ENCODE peak calls at places on chromosome 16, in seven cellular contexts. One of them, this sample, is unnamed.

GRCh38 chr16:88442811-88443576 is 10.1 kb upstream of the ZFPM1 start:
- DNase-seq in left lung: peak; percentile 94
- DNase-seq in anterior cingulate cortex: peak; percentile 43
- DNase-seq in Right ventricle myocardium superior: peak; percentile 82
- DNase-seq in left ventricle myocardium superior: peak; percentile 88
- DNase-seq in NCI-H1105 treated with DMSO at 0.1 percent for 48 hours: peak; percentile 53
- DNase-seq in upper lobe of right lung: peak; percentile 89
- DNase-seq in this sample: peak; percentile 77

GRCh38 chr16:15948532-15949209 is 745 bp upstream of the ABCC1 start:
- DNase-seq in Right ventricle myocardium superior: no peak
- DNase-seq in anterior cingulate cortex: no peak
- DNase-seq in left ventricle myocardium superior: no peak
- DNase-seq in left lung: no peak
- DNase-seq in upper lobe of right lung: peak; percentile 59
- DNase-seq in NCI-H1105 treated with DMSO at 0.1 percent for 48 hours: no peak
- DNase-seq in this sample: no peak

GRCh38 chr16:68361485-68361884 is 50.7 kb downstream of the PRMT7 start:
- DNase-seq in left lung: peak; percentile 70
- DNase-seq in NCI-H1105 treated with DMSO at 0.1 percent for 48 hours: no peak
- DNase-seq in upper lobe of right lung: no peak
- DNase-seq in Right ventricle myocardium superior: no peak
- DNase-seq in anterior cingulate cortex: no peak
- DNase-seq in left ventricle myocardium superior: peak; percentile 19
- DNase-seq in this sample: no peak

GRCh38 chr16:9957002-9957401 is 225.2 kb downstream of the GRIN2A start:
- DNase-seq in left lung: no peak
- DNase-seq in anterior cingulate cortex: no peak
- DNase-seq in Right ventricle myocardium superior: no peak
- DNase-seq in NCI-H1105 treated with DMSO at 0.1 percent for 48 hours: no peak
- DNase-seq in upper lobe of right lung: no peak
- DNase-seq in left ventricle myocardium superior: no peak
- DNase-seq in this sample: no peak

GRCh38 chr16:23496826-23497542 is 13.3 kb downstream of the GGA2 start:
- DNase-seq in upper lobe of right lung: peak; percentile 69
- DNase-seq in anterior cingulate cortex: no peak
- DNase-seq in left lung: no peak
- DNase-seq in Right ventricle myocardium superior: no peak
- DNase-seq in NCI-H1105 treated with DMSO at 0.1 percent for 48 hours: no peak
- DNase-seq in left ventricle myocardium superior: no peak
- DNase-seq in this sample: no peak

GRCh38 chr16:22813946-22814325 is at the start of gene HS3ST2:
- DNase-seq in left ventricle myocardium superior: peak; percentile 60
- DNase-seq in anterior cingulate cortex: peak; percentile 3
- DNase-seq in left lung: peak; percentile 65
- DNase-seq in NCI-H1105 treated with DMSO at 0.1 percent for 48 hours: peak; percentile 48
- DNase-seq in upper lobe of right lung: peak; percentile 71
- DNase-seq in Right ventricle myocardium superior: peak; percentile 52
- DNase-seq in this sample: no peak

GRCh38 chr16:54208262-54208661 is 78.3 kb downstream of the IRX3 start:
- DNase-seq in anterior cingulate cortex: no peak
- DNase-seq in left ventricle myocardium superior: no peak
- DNase-seq in NCI-H1105 treated with DMSO at 0.1 percent for 48 hours: no peak
- DNase-seq in left lung: no peak
- DNase-seq in upper lobe of right lung: no peak
- DNase-seq in Right ventricle myocardium superior: no peak
- DNase-seq in this sample: no peak

GRCh38 chr16:29237971-29238370 is 168.5 kb downstream of the NPIPB11 start:
- DNase-seq in upper lobe of right lung: peak; percentile 5
- DNase-seq in anterior cingulate cortex: no peak
- DNase-seq in NCI-H1105 treated with DMSO at 0.1 percent for 48 hours: no peak
- DNase-seq in left lung: no peak
- DNase-seq in left ventricle myocardium superior: no peak
- DNase-seq in Right ventricle myocardium superior: no peak
- DNase-seq in this sample: no peak

GRCh38 chr16:4640572-4641305 is 16.1 kb downstream of the MGRN1 start:
- DNase-seq in anterior cingulate cortex: no peak
- DNase-seq in Right ventricle myocardium superior: no peak
- DNase-seq in NCI-H1105 treated with DMSO at 0.1 percent for 48 hours: no peak
- DNase-seq in left lung: no peak
- DNase-seq in upper lobe of right lung: no peak
- DNase-seq in left ventricle myocardium superior: no peak
- DNase-seq in this sample: no peak

GRCh38 chr16:50154369-50154947 is 1.4 kb downstream of the TENT4B start:
- DNase-seq in Right ventricle myocardium superior: no peak
- DNase-seq in NCI-H1105 treated with DMSO at 0.1 percent for 48 hours: no peak
- DNase-seq in upper lobe of right lung: no peak
- DNase-seq in anterior cingulate cortex: no peak
- DNase-seq in left ventricle myocardium superior: no peak
- DNase-seq in left lung: no peak
- DNase-seq in this sample: peak; percentile 11

GRCh38 chr16:89277049-89277448 is 59.5 kb downstream of the ZNF778 start:
- DNase-seq in NCI-H1105 treated with DMSO at 0.1 percent for 48 hours: no peak
- DNase-seq in Right ventricle myocardium superior: no peak
- DNase-seq in anterior cingulate cortex: no peak
- DNase-seq in left ventricle myocardium superior: peak; percentile 24
- DNase-seq in left lung: peak; percentile 74
- DNase-seq in upper lobe of right lung: no peak
- DNase-seq in this sample: no peak

GRCh38 chr16:12162586-12162985 is 186.1 kb downstream of the SNX29 start:
- DNase-seq in upper lobe of right lung: no peak
- DNase-seq in NCI-H1105 treated with DMSO at 0.1 percent for 48 hours: no peak
- DNase-seq in anterior cingulate cortex: no peak
- DNase-seq in left ventricle myocardium superior: no peak
- DNase-seq in Right ventricle myocardium superior: no peak
- DNase-seq in left lung: no peak
- DNase-seq in this sample: no peak

GRCh38 chr16:89200850-89201466 is 621 bp upstream of the SLC22A31 start:
- DNase-seq in left ventricle myocardium superior: no peak
- DNase-seq in anterior cingulate cortex: no peak
- DNase-seq in Right ventricle myocardium superior: peak; percentile 40
- DNase-seq in upper lobe of right lung: peak; percentile 69
- DNase-seq in NCI-H1105 treated with DMSO at 0.1 percent for 48 hours: no peak
- DNase-seq in left lung: peak; percentile 80
- DNase-seq in this sample: no peak

GRCh38 chr16:57167951-57168350 is 17.9 kb downstream of the PSME3IP1 start:
- DNase-seq in left ventricle myocardium superior: no peak
- DNase-seq in Right ventricle myocardium superior: no peak
- DNase-seq in upper lobe of right lung: no peak
- DNase-seq in left lung: no peak
- DNase-seq in NCI-H1105 treated with DMSO at 0.1 percent for 48 hours: peak; percentile 21
- DNase-seq in anterior cingulate cortex: no peak
- DNase-seq in this sample: peak; percentile 89

GRCh38 chr16:64397945-64398508 is 723.8 kb downstream of the CDH11 start:
- DNase-seq in upper lobe of right lung: no peak
- DNase-seq in NCI-H1105 treated with DMSO at 0.1 percent for 48 hours: no peak
- DNase-seq in left lung: no peak
- DNase-seq in anterior cingulate cortex: no peak
- DNase-seq in Right ventricle myocardium superior: no peak
- DNase-seq in left ventricle myocardium superior: no peak
- DNase-seq in this sample: no peak

GRCh38 chr16:57976331-57976796 is 5.4 kb upstream of the CNGB1 start:
- DNase-seq in NCI-H1105 treated with DMSO at 0.1 percent for 48 hours: no peak
- DNase-seq in left ventricle myocardium superior: peak; percentile 44
- DNase-seq in anterior cingulate cortex: peak; percentile 46
- DNase-seq in upper lobe of right lung: no peak
- DNase-seq in Right ventricle myocardium superior: no peak
- DNase-seq in left lung: peak; percentile 14
- DNase-seq in this sample: no peak

GRCh38 chr16:53089434-53090270 is 34.9 kb downstream of the CHD9 start:
- DNase-seq in NCI-H1105 treated with DMSO at 0.1 percent for 48 hours: peak; percentile 78
- DNase-seq in upper lobe of right lung: no peak
- DNase-seq in anterior cingulate cortex: peak; percentile 51
- DNase-seq in left lung: no peak
- DNase-seq in left ventricle myocardium superior: no peak
- DNase-seq in Right ventricle myocardium superior: no peak
- DNase-seq in this sample: no peak

GRCh38 chr16:1308036-1308976 is 1.1 kb upstream of the UBE2I start:
- DNase-seq in anterior cingulate cortex: no peak
- DNase-seq in Right ventricle myocardium superior: no peak
- DNase-seq in NCI-H1105 treated with DMSO at 0.1 percent for 48 hours: no peak
- DNase-seq in left lung: no peak
- DNase-seq in upper lobe of right lung: no peak
- DNase-seq in left ventricle myocardium superior: no peak
- DNase-seq in this sample: no peak

GRCh38 chr16:83744521-83744981 is 63.2 kb upstream of the HSBP1 start:
- DNase-seq in upper lobe of right lung: peak; percentile 67
- DNase-seq in NCI-H1105 treated with DMSO at 0.1 percent for 48 hours: no peak
- DNase-seq in left ventricle myocardium superior: peak; percentile 40
- DNase-seq in Right ventricle myocardium superior: peak; percentile 67
- DNase-seq in anterior cingulate cortex: no peak
- DNase-seq in left lung: peak; percentile 79
- DNase-seq in this sample: peak; percentile 86

GRCh38 chr16:79182618-79183017 is 417.9 kb downstream of the MAF start:
- DNase-seq in left lung: no peak
- DNase-seq in left ventricle myocardium superior: no peak
- DNase-seq in anterior cingulate cortex: no peak
- DNase-seq in NCI-H1105 treated with DMSO at 0.1 percent for 48 hours: no peak
- DNase-seq in upper lobe of right lung: no peak
- DNase-seq in Right ventricle myocardium superior: no peak
- DNase-seq in this sample: no peak

GRCh38 chr16:56343661-56344517 is 81.5 kb downstream of the AMFR start:
- DNase-seq in anterior cingulate cortex: no peak
- DNase-seq in upper lobe of right lung: no peak
- DNase-seq in left lung: peak; percentile 61
- DNase-seq in left ventricle myocardium superior: peak; percentile 15
- DNase-seq in NCI-H1105 treated with DMSO at 0.1 percent for 48 hours: no peak
- DNase-seq in Right ventricle myocardium superior: peak; percentile 37
- DNase-seq in this sample: peak; percentile 49

GRCh38 chr16:75066861-75067447 is 49.6 kb downstream of the LDHD start:
- DNase-seq in anterior cingulate cortex: no peak
- DNase-seq in Right ventricle myocardium superior: no peak
- DNase-seq in upper lobe of right lung: no peak
- DNase-seq in NCI-H1105 treated with DMSO at 0.1 percent for 48 hours: no peak
- DNase-seq in left ventricle myocardium superior: no peak
- DNase-seq in left lung: no peak
- DNase-seq in this sample: no peak

GRCh38 chr16:1299012-1299867 is 10.2 kb upstream of the UBE2I start:
- DNase-seq in upper lobe of right lung: no peak
- DNase-seq in anterior cingulate cortex: no peak
- DNase-seq in NCI-H1105 treated with DMSO at 0.1 percent for 48 hours: no peak
- DNase-seq in left ventricle myocardium superior: no peak
- DNase-seq in left lung: peak; percentile 76
- DNase-seq in Right ventricle myocardium superior: no peak
- DNase-seq in this sample: no peak

GRCh38 chr16:2520784-2521577 is 810 bp downstream of the AMDHD2 start:
- DNase-seq in left ventricle myocardium superior: no peak
- DNase-seq in Right ventricle myocardium superior: peak; percentile 51
- DNase-seq in anterior cingulate cortex: no peak
- DNase-seq in left lung: peak; percentile 89
- DNase-seq in NCI-H1105 treated with DMSO at 0.1 percent for 48 hours: no peak
- DNase-seq in upper lobe of right lung: peak; percentile 76
- DNase-seq in this sample: peak; percentile 64

GRCh38 chr16:17083628-17084027 is 387.1 kb downstream of the XYLT1 start:
- DNase-seq in left lung: no peak
- DNase-seq in NCI-H1105 treated with DMSO at 0.1 percent for 48 hours: no peak
- DNase-seq in left ventricle myocardium superior: no peak
- DNase-seq in upper lobe of right lung: no peak
- DNase-seq in Right ventricle myocardium superior: no peak
- DNase-seq in anterior cingulate cortex: no peak
- DNase-seq in this sample: no peak

GRCh38 chr16:57938936-57939871 is 31.7 kb downstream of the CNGB1 start:
- DNase-seq in Right ventricle myocardium superior: peak; percentile 88
- DNase-seq in left lung: no peak
- DNase-seq in upper lobe of right lung: peak; percentile 89
- DNase-seq in NCI-H1105 treated with DMSO at 0.1 percent for 48 hours: no peak
- DNase-seq in anterior cingulate cortex: no peak
- DNase-seq in left ventricle myocardium superior: peak; percentile 87
- DNase-seq in this sample: peak; percentile 62

GRCh38 chr16:57475711-57476339 is 10.5 kb downstream of the DOK4 start:
- DNase-seq in anterior cingulate cortex: no peak
- DNase-seq in left lung: peak; percentile 84
- DNase-seq in left ventricle myocardium superior: peak; percentile 55
- DNase-seq in Right ventricle myocardium superior: peak; percentile 64
- DNase-seq in NCI-H1105 treated with DMSO at 0.1 percent for 48 hours: no peak
- DNase-seq in upper lobe of right lung: peak; percentile 81
- DNase-seq in this sample: peak; percentile 90

GRCh38 chr16:10103700-10104099 is 78.5 kb downstream of the GRIN2A start:
- DNase-seq in anterior cingulate cortex: no peak
- DNase-seq in NCI-H1105 treated with DMSO at 0.1 percent for 48 hours: no peak
- DNase-seq in left ventricle myocardium superior: no peak
- DNase-seq in upper lobe of right lung: no peak
- DNase-seq in left lung: no peak
- DNase-seq in Right ventricle myocardium superior: no peak
- DNase-seq in this sample: no peak

GRCh38 chr16:7324306-7324705 is 8.3 kb upstream of the RBFOX1 start:
- DNase-seq in anterior cingulate cortex: no peak
- DNase-seq in Right ventricle myocardium superior: no peak
- DNase-seq in left lung: no peak
- DNase-seq in left ventricle myocardium superior: no peak
- DNase-seq in NCI-H1105 treated with DMSO at 0.1 percent for 48 hours: no peak
- DNase-seq in upper lobe of right lung: no peak
- DNase-seq in this sample: no peak

GRCh38 chr16:3098459-3099394 is at the start of gene ZSCAN10:
- DNase-seq in upper lobe of right lung: no peak
- DNase-seq in left ventricle myocardium superior: no peak
- DNase-seq in left lung: no peak
- DNase-seq in anterior cingulate cortex: no peak
- DNase-seq in NCI-H1105 treated with DMSO at 0.1 percent for 48 hours: no peak
- DNase-seq in Right ventricle myocardium superior: no peak
- DNase-seq in this sample: no peak

GRCh38 chr16:85350973-85351372 is 238.7 kb upstream of the CIBAR2 start:
- DNase-seq in Right ventricle myocardium superior: peak; percentile 89
- DNase-seq in NCI-H1105 treated with DMSO at 0.1 percent for 48 hours: peak; percentile 90
- DNase-seq in left lung: peak; percentile 87
- DNase-seq in upper lobe of right lung: peak; percentile 92
- DNase-seq in left ventricle myocardium superior: peak; percentile 87
- DNase-seq in anterior cingulate cortex: peak; percentile 74
- DNase-seq in this sample: no peak

GRCh38 chr16:1770328-1771071 is 843 bp downstream of the NME3 start:
- DNase-seq in anterior cingulate cortex: peak; percentile 36
- DNase-seq in upper lobe of right lung: peak; percentile 80
- DNase-seq in left ventricle myocardium superior: peak; percentile 79
- DNase-seq in left lung: no peak
- DNase-seq in NCI-H1105 treated with DMSO at 0.1 percent for 48 hours: peak; percentile 69
- DNase-seq in Right ventricle myocardium superior: peak; percentile 79
- DNase-seq in this sample: no peak